ENCODE peak calls at places on chromosomes 11 and 22, in five cellular contexts. I, J, R, S and G are unnamed samples.

GRCh38 chr11:75490221-75491181 is 35.2 kb downstream of the GDPD5 start:
- DNase-seq in I (no peak), S (no peak), R (no peak), J (no peak), G (no peak)

GRCh38 chr11:75570559-75571139 is 8.6 kb downstream of the SERPINH1 start:
- DNase-seq in I (no peak), S (no peak), J (peak), R (no peak), G (no peak)

GRCh38 chr22:24485170-24485569 is 10.0 kb upstream of the UPB1 start:
- DNase-seq in J (no peak), S (no peak), I (no peak), R (no peak), G (no peak)

GRCh38 chr11:62954478-62954877 is 30.3 kb downstream of the SLC22A6 start:
- DNase-seq in R (no peak), J (no peak), I (peak), S (no peak), G (no peak)

GRCh38 chr11:111665779-111666178 is 63.5 kb downstream of the SIK2 start:
- DNase-seq in J (peak), S (peak), I (peak), R (no peak), G (peak)

GRCh38 chr22:35540600-35541253 is at the start of gene RASD2:
- DNase-seq in J (no peak), S (no peak), R (peak), I (peak), G (peak)

GRCh38 chr11:9664276-9665171 is 647 bp downstream of the SWAP70 start:
- DNase-seq in J (peak), S (peak), I (peak), R (peak), G (peak)

GRCh38 chr22:35424081-35424480 is 24.1 kb downstream of the MCM5 start:
- DNase-seq in S (no peak), I (no peak), J (no peak), R (no peak), G (no peak)

GRCh38 chr22:44270556-44270880 is 42.2 kb downstream of the SHISAL1 start:
- DNase-seq in R (no peak), S (no peak), J (no peak), I (no peak), G (no peak)

GRCh38 chr22:46070215-46070721 is 80.1 kb upstream of the PPARA start:
- DNase-seq in S (no peak), R (peak), J (no peak), I (no peak), G (peak)

GRCh38 chr11:67439321-67440228 is 2.1 kb upstream of the PTPRCAP start:
- DNase-seq in S (peak), I (peak), R (no peak), J (no peak), G (peak)